ENCODE peak calls at places on chromosomes 7 and 10, in nine cellular contexts. W is pancreas, I is AG09309, Y is HCT116, V is brain microvascular endothelial cell, R is body of pancreas, G is upper lobe of left lung, U is GM23338, H is astrocyte of the spinal cord. D is an unnamed sample.

GRCh38 chr7:80779456-80779855 is 139.4 kb downstream of the SEMA3C start:
- DNase-seq in W (no peak), I (no peak), V (no peak), Y (no peak), G (no peak), U (no peak), R (no peak), H (no peak), D (no peak)

GRCh38 chr7:1262441-1262840 is 29.8 kb downstream of the UNCX start:
- DNase-seq in I (no peak), W (no peak), Y (no peak), G (no peak), H (no peak), V (no peak), R (no peak), U (no peak), D (no peak)

GRCh38 chr10:34514290-34514689 is 300.8 kb downstream of the PARD3 start:
- DNase-seq in I (no peak), R (no peak), W (no peak), V (no peak), Y (no peak), G (no peak), H (no peak), U (no peak), D (no peak)

GRCh38 chr7:54811016-54811924 is 52.3 kb upstream of the SEC61G start:
- DNase-seq in U (no peak), Y (no peak), V (peak), G (no peak), I (peak), R (no peak), H (peak), W (no peak), D (peak)

GRCh38 chr10:25813511-25813910 is 120.5 kb upstream of the MYO3A start:
- DNase-seq in Y (no peak), U (no peak), H (no peak), I (no peak), W (no peak), G (no peak), V (no peak), R (no peak), D (no peak)

GRCh38 chr7:109751241-109751640 is 1181.6 kb downstream of the DNAJB9 start:
- DNase-seq in U (no peak), V (peak), R (no peak), W (no peak), G (no peak), Y (peak), I (no peak), H (peak), D (no peak)

GRCh38 chr7:25965405-25966123 is 186.4 kb upstream of the NFE2L3 start:
- DNase-seq in H (no peak), U (no peak), W (no peak), G (no peak), Y (no peak), I (no peak), R (peak), V (peak), D (no peak)

GRCh38 chr7:46979439-46979838 is 602.5 kb downstream of the TNS3 start:
- DNase-seq in Y (no peak), I (no peak), G (no peak), H (no peak), W (no peak), R (no peak), U (no peak), V (no peak), D (no peak)

GRCh38 chr7:46930336-46930735 is 651.6 kb downstream of the TNS3 start:
- DNase-seq in V (peak), Y (no peak), H (peak), R (no peak), G (no peak), I (peak), W (no peak), U (no peak), D (peak)

GRCh38 chr7:200290-200689 is 7.9 kb downstream of the FAM20C start:
- DNase-seq in G (no peak), W (no peak), Y (no peak), H (no peak), R (no peak), U (peak), V (no peak), I (no peak), D (no peak)

GRCh38 chr7:204326-204725 is 12.0 kb downstream of the FAM20C start:
- DNase-seq in I (no peak), V (no peak), Y (no peak), W (no peak), G (no peak), R (no peak), H (no peak), U (no peak), D (no peak)

GRCh38 chr7:199465-200249 is 7.3 kb downstream of the FAM20C start:
- DNase-seq in U (no peak), V (no peak), H (no peak), Y (no peak), G (no peak), R (no peak), W (no peak), I (no peak), D (no peak)

GRCh38 chr7:197413-198335 is 5.3 kb downstream of the FAM20C start:
- DNase-seq in R (no peak), W (no peak), V (no peak), G (no peak), U (no peak), I (no peak), H (no peak), Y (no peak), D (no peak)

GRCh38 chr7:200704-201103 is 8.3 kb downstream of the FAM20C start:
- DNase-seq in V (no peak), U (no peak), H (no peak), Y (no peak), W (no peak), I (no peak), R (no peak), G (no peak), D (no peak)
- TF ChIP-seq CTCF in V (peak), U (peak), H (no peak), Y (no peak), W (no peak), I (no peak), R (no peak), G (no peak), D (no peak)

GRCh38 chr10:6089334-6090219 is 743 bp downstream of the RBM17 start:
- DNase-seq in Y (no peak), I (no peak), H (no peak), W (peak), G (peak), V (no peak), R (peak), U (peak), D (no peak)
- H3K4me3 ChIP-seq in Y (peak), I (peak), H (peak), W (peak), G (peak), V (peak), R (peak), U (peak), D (peak)

DNA sequence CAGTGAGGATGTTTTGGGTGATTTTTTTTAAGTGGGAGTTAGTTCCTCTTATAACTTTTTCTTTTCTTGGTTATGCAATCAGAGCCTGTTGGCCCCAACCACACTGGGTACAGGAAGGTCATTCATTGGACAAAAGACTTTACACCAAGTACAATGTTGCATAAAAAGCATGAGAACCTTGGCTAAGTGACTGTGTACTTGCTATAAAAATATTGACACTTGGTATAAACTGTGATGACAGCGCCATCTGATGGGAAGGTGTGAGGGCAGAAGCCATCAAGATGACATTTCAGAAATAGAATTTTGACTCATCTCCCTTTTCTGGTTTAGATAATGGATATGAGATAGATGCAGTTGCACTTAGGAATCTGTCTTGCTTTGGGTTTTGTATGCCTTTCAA is 126.4 kb upstream of the CCDC6 start:
- DNase-seq in V (peak), G (peak), R (peak), Y (peak), W (peak), I (peak), U (peak), H (peak), D (peak)
- TF ChIP-seq CTCF in V (peak), G (peak), R (peak), Y (peak), W (peak), I (peak), U (peak), H (peak), D (peak)

DNA sequence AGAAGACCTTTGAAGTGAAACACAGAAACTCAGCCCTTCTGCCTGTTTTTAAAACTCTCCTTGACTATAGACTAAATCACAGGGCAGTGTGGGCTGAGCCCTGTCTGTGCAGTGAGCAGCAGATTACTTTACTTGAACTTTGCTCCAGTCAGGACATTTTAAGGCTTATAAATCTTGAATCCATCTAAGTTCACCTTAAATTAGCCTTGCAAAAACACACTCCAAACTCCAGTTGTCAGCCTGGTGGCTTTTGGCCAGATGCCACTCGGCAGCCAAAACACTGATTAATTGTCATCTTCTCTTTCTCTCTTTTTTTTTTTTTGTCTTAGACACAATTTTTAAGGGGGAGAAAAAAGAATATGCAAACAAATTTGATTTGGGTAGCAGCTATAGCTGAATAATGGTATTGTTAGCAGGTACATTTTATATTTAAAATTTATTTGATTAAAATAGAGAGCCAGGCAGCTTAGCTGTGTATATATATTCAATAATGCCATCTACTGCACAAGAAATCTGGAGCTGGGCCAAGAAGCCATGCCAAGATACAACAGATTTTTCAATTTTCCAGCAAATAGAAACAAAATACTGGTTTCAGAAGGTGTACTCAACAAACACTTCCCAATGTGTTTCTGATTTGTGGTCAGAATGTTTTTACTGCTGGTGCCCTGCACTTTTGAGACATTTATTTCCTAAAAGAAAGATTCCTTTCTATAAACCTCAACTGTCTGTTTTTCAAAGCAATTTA is 247.7 kb downstream of the TFEC start:
- DNase-seq in R (peak), Y (no peak), G (no peak), V (no peak), I (peak), U (no peak), W (no peak), H (peak), D (peak)
- H3K4me3 ChIP-seq in R (no peak), Y (no peak), G (no peak), V (no peak), I (no peak), U (no peak), W (no peak), H (no peak), D (no peak)

GRCh38 chr10:6086375-6087233 is 2.2 kb upstream of the RBM17 start:
- DNase-seq in I (peak), V (peak), H (peak), Y (peak), U (peak), R (peak), W (peak), G (peak), D (peak)

GRCh38 chr10:6088721-6089333 is at the start of gene RBM17:
- DNase-seq in G (peak), V (peak), R (peak), W (peak), U (peak), Y (peak), I (peak), H (peak), D (peak)

GRCh38 chr10:6092731-6093130 is 3.9 kb downstream of the RBM17 start:
- DNase-seq in W (no peak), I (no peak), G (no peak), H (no peak), Y (no peak), U (no peak), R (no peak), V (no peak), D (no peak)

GRCh38 chr10:6095810-6096209 is 7.0 kb downstream of the RBM17 start:
- DNase-seq in V (no peak), U (no peak), Y (no peak), R (no peak), I (no peak), G (no peak), W (no peak), H (no peak), D (no peak)

DNA sequence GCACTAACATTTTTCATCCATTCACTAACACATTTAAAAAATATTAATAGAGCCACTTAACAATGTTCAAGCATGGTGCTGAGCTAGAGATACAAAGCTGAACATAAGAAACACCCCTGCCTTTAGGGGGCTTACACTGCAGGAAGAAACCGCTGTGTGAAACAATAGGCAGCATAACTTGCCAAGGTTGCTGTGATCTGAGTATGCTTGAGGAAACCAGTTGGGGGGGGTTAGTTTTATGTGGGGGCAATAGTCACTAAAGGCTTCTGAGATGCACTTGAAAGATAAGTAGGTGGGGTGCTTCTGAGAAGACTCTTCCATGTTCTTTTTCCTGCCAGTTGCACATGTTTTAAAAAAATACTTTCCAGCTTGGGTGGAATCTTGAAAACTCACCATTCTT is 2.8 kb downstream of the RBM17 start:
- DNase-seq in H (no peak), R (no peak), U (no peak), G (no peak), Y (no peak), W (no peak), V (no peak), I (no peak), D (no peak)
- TF ChIP-seq CTCF in H (peak), R (no peak), U (no peak), G (no peak), Y (no peak), W (no peak), V (no peak), I (no peak), D (no peak)

GRCh38 chr7:148222716-148223115 is 367.9 kb upstream of the C7orf33 start:
- DNase-seq in G (no peak), I (no peak), U (no peak), Y (no peak), W (no peak), R (no peak), V (no peak), H (no peak), D (no peak)
- H3K4me3 ChIP-seq in G (no peak), I (no peak), U (no peak), Y (no peak), W (no peak), R (no peak), V (no peak), H (no peak), D (no peak)